ENCODE peak calls at places on chromosomes 11 and 22, in six cellular contexts. Y is HCT116, C is ovary, V is K562, W is gastrocnemius medialis, I is adrenal gland. X is an unnamed sample.

GRCh38 chr11:111633756-111634362 is 31.6 kb downstream of the SIK2 start:
- DNase-seq in Y (no peak), C (no peak), I (no peak), V (no peak), W (no peak), X (no peak)

GRCh38 chr11:100525197-100525596 is 161.9 kb upstream of the ARHGAP42 start:
- DNase-seq in Y (no peak), V (no peak), I (no peak), C (no peak), W (no peak), X (no peak)

GRCh38 chr11:134647066-134647746 is 235.2 kb upstream of the B3GAT1 start:
- DNase-seq in W (no peak), C (no peak), Y (no peak), V (no peak), I (no peak), X (no peak)

GRCh38 chr22:18975434-18976196 is 39.5 kb upstream of the PRODH start:
- DNase-seq in V (no peak), I (peak), W (no peak), Y (no peak), C (no peak), X (no peak)

GRCh38 chr11:9003573-9004309 is at the start of gene NRIP3:
- DNase-seq in W (peak), I (peak), Y (no peak), V (peak), C (peak), X (no peak)

GRCh38 chr11:31199403-31199802 is 170.1 kb downstream of the DCDC1 start:
- DNase-seq in W (no peak), V (no peak), Y (no peak), I (no peak), C (no peak), X (no peak)

GRCh38 chr11:119550330-119550729 is 127.4 kb upstream of the THY1 start:
- DNase-seq in Y (no peak), V (no peak), W (no peak), C (no peak), I (no peak), X (no peak)

GRCh38 chr11:35061516-35062440 is 77.2 kb upstream of the CD44 start:
- DNase-seq in W (no peak), V (no peak), Y (no peak), C (no peak), I (no peak), X (no peak)

GRCh38 chr11:121446752-121447156 is 5.4 kb upstream of the SORL1 start:
- DNase-seq in Y (no peak), V (no peak), W (no peak), I (no peak), C (no peak), X (no peak)

GRCh38 chr11:67492069-67492727 is 9.4 kb downstream of the AIP start:
- DNase-seq in W (no peak), C (no peak), I (no peak), V (no peak), Y (no peak), X (no peak)

GRCh38 chr11:43419460-43419859 is 60.7 kb downstream of the TTC17 start:
- DNase-seq in V (peak), C (no peak), Y (peak), I (no peak), W (no peak), X (no peak)

GRCh38 chr11:10308208-10308954 is 3.5 kb downstream of the ADM start:
- DNase-seq in I (no peak), Y (no peak), W (no peak), C (no peak), V (no peak), X (no peak)

GRCh38 chr11:33931032-33931431 is 39.2 kb upstream of the LMO2 start:
- DNase-seq in Y (no peak), V (no peak), W (no peak), C (no peak), I (no peak), X (no peak)

GRCh38 chr11:128157423-128158298 is 429.7 kb downstream of the ETS1 start:
- DNase-seq in Y (peak), W (no peak), I (peak), V (peak), C (no peak), X (no peak)

GRCh38 chr11:115924744-115925567 is 420.7 kb upstream of the CADM1 start:
- DNase-seq in I (no peak), C (no peak), Y (no peak), V (no peak), W (no peak), X (peak)

GRCh38 chr22:19565921-19566598 is 41.9 kb upstream of the CLDN5 start:
- DNase-seq in Y (no peak), C (peak), W (no peak), I (no peak), V (no peak), X (no peak)

GRCh38 chr22:23218867-23219251 is 38.5 kb downstream of the BCR start:
- DNase-seq in C (no peak), V (no peak), W (no peak), I (no peak), Y (no peak), X (no peak)

GRCh38 chr11:10631761-10632160 is 61.8 kb downstream of the IRAG1 start:
- DNase-seq in I (peak), V (no peak), Y (no peak), C (no peak), W (no peak), X (no peak)

GRCh38 chr11:72816404-72816990 is 2.3 kb downstream of the ATG16L2 start:
- DNase-seq in V (no peak), W (no peak), C (peak), Y (no peak), I (no peak), X (no peak)

GRCh38 chr11:11265994-11266606 is 87.0 kb downstream of the CSNK2A3 start:
- DNase-seq in W (peak), I (no peak), Y (peak), C (no peak), V (peak), X (peak)

GRCh38 chr11:46352063-46352841 is 5.0 kb downstream of the DGKZ start:
- DNase-seq in W (peak), Y (no peak), I (peak), V (peak), C (no peak), X (peak)

GRCh38 chr22:45608763-45609180 is 62.9 kb upstream of the ATXN10 start:
- DNase-seq in V (no peak), W (no peak), Y (peak), I (no peak), C (no peak), X (peak)

GRCh38 chr11:86627776-86628455 is 44.5 kb downstream of the ME3 start:
- DNase-seq in V (no peak), Y (no peak), C (peak), W (no peak), I (no peak), X (no peak)

GRCh38 chr22:10727393-10727792 is 4800.6 kb upstream of the OR11H1 start:
- DNase-seq in V (no peak), I (no peak), W (no peak), C (no peak), Y (no peak), X (no peak)

GRCh38 chr22:31340360-31340759 is 5.8 kb downstream of the PATZ1 start:
- DNase-seq in W (no peak), V (no peak), C (no peak), Y (no peak), I (no peak), X (no peak)

GRCh38 chr11:37988031-37988430 is 1390.0 kb upstream of the RAG2 start:
- DNase-seq in I (no peak), C (no peak), V (no peak), Y (no peak), W (no peak), X (no peak)

GRCh38 chr22:24947383-24947782 is 889 bp upstream of the LHFPL7 start:
- DNase-seq in V (no peak), I (no peak), W (no peak), Y (no peak), C (no peak), X (no peak)

GRCh38 chr11:83033972-83034672 is 37.6 kb downstream of the RAB30 start:
- DNase-seq in V (no peak), C (peak), I (peak), Y (no peak), W (peak), X (peak)

GRCh38 chr11:101912823-101913284 is 2.0 kb upstream of the CEP126 start:
- DNase-seq in I (no peak), W (no peak), V (no peak), C (no peak), Y (no peak), X (no peak)

GRCh38 chr11:8260202-8260996 is 3.3 kb downstream of the LMO1 start:
- DNase-seq in Y (no peak), I (no peak), W (peak), V (no peak), C (peak), X (no peak)

GRCh38 chr11:85783758-85784157 is 27.2 kb downstream of the SYTL2 start:
- DNase-seq in Y (no peak), W (no peak), I (no peak), C (no peak), V (no peak), X (no peak)

GRCh38 chr11:69839516-69839915 is 20.3 kb upstream of the FGF3 start:
- DNase-seq in C (no peak), V (no peak), I (no peak), W (no peak), Y (no peak), X (no peak)

GRCh38 chr11:7577883-7578242 is 64.1 kb downstream of the PPFIBP2 start:
- DNase-seq in W (no peak), I (no peak), C (no peak), Y (no peak), V (no peak), X (no peak)

GRCh38 chr22:24430431-24431308 is 3.3 kb downstream of the ADORA2A start:
- DNase-seq in Y (no peak), V (no peak), C (no peak), W (no peak), I (no peak), X (no peak)

GRCh38 chr11:92276773-92277172 is 52.2 kb downstream of the FAT3 start:
- DNase-seq in C (no peak), Y (no peak), V (no peak), W (no peak), I (no peak), X (no peak)

GRCh38 chr11:20289732-20290131 is 73.8 kb upstream of the HTATIP2 start:
- DNase-seq in I (no peak), W (no peak), C (no peak), V (no peak), Y (no peak), X (no peak)

GRCh38 chr22:20396639-20397038 is 2.7 kb downstream of the ZNF74 start:
- DNase-seq in Y (no peak), I (no peak), V (peak), W (no peak), C (no peak), X (no peak)

GRCh38 chr11:111378773-111379499 is at the start of gene POU2AF1:
- DNase-seq in W (no peak), C (no peak), Y (no peak), V (no peak), I (no peak), X (no peak)

GRCh38 chr11:124669193-124669592 is 4.3 kb downstream of the SIAE start:
- DNase-seq in W (peak), I (peak), Y (peak), V (peak), C (peak), X (no peak)

GRCh38 chr22:38706885-38707180 is 1.1 kb downstream of the GTPBP1 start:
- DNase-seq in Y (no peak), W (no peak), V (no peak), C (no peak), I (no peak), X (no peak)

GRCh38 chr22:38707346-38707745 is 1.6 kb downstream of the GTPBP1 start:
- DNase-seq in C (no peak), I (no peak), Y (no peak), V (no peak), W (no peak), X (no peak)

GRCh38 chr22:38706101-38706884 is 549 bp downstream of the GTPBP1 start:
- DNase-seq in C (peak), I (peak), Y (no peak), W (peak), V (peak), X (no peak)

GRCh38 chr22:38704568-38705234 is 1.0 kb upstream of the GTPBP1 start:
- DNase-seq in I (no peak), W (no peak), Y (no peak), C (no peak), V (no peak), X (no peak)

DNA sequence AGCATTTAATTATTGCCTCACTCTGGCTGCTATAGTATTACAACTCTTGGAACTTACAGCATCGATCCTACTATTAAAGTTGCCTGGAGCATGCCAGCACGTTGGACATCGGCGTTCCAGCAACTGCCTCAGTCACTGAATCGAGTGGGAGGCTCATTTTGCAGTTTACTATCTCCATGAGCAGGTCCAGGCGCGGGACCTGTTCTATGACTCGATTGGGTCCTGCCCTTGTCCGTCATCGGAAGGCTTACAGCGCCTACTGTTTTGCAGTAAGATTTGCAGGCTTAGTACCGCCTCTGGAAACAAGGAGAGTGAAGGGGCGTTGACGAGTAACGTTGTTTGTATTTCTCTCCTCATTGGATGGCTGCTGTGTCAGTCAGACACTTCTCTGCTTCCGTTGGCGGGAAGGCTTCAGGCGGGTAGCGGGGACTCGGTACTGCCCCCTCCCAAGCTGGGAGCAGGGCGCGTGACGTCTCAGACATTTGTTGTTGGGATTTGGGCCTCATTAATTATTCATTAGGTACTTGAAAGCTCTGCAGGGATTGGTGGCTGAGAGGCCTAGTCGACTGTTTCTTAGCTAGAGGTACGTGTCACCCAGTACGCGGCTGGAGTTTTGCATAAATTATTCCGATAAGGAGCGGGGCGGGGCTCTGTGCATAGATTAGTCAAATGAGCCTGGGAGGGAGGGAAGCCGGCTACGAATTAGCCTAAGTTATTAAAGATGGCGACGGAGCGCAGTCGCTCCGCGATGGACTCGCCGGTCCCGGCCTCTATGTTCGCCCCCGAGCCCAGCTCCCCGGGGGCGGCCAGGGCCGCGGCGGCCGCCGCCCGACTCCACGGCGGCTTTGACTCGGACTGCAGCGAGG is at the start of gene GTPBP1:
- DNase-seq in Y (peak), W (peak), C (peak), I (peak), V (peak), X (peak)
- TF ChIP-seq POLR2A in Y (peak), W (peak), C (peak), I (peak), V (peak), X (peak)

GRCh38 chr11:76209956-76210885 is 3.9 kb upstream of the WNT11 start:
- DNase-seq in I (peak), Y (no peak), V (no peak), C (peak), W (peak), X (no peak)
- TF ChIP-seq POLR2A in I (peak), Y (no peak), V (no peak), C (peak), W (peak), X (no peak)

DNA sequence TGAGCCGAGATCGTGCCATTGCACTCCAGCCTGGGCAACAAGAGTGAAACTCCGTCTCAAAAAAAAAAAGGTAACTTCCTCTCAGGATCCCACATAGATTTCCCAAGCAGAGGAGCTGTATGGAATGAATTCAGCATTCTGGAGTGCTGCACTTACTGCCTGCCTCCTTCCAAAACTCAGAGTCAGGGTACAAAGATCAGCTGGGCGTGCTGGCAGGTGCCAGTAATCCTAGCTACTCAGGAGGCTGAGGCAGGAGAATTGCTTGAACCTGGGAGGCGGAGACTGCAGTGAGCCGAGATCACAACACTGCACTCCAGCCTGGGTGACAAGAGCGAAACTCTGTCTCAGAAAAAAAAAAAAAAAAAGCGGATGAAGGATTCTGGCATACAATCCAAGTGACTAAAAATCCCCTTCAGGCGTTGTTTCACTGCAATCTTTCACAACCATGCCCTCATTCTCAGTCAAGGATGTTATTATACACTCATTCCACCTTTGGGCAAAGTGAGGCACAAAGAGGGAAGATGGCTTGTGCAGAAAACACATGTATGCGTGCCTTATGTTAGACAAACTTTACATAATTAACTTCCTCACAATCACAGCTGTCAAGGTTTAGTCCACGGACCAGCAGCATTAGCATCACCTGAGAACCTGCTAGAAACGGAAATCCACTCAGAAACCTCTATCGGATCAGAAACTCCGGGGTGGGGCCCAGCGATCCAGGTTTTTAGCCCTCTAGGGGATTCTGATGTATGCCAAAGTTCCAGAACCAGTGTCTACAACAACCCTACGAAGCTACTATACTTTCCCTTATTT is 1.1 kb upstream of the NOL12 start:
- DNase-seq in V (no peak), I (no peak), W (no peak), C (no peak), Y (no peak), X (no peak)
- TF ChIP-seq POLR2A in V (no peak), I (no peak), W (no peak), C (no peak), Y (no peak), X (no peak)

GRCh38 chr11:60197442-60197841 is 14.6 kb upstream of the MS4A6A start:
- DNase-seq in W (no peak), C (no peak), I (no peak), V (no peak), Y (no peak), X (no peak)
- TF ChIP-seq POLR2A in W (no peak), C (no peak), I (no peak), V (no peak), Y (no peak), X (no peak)

DNA sequence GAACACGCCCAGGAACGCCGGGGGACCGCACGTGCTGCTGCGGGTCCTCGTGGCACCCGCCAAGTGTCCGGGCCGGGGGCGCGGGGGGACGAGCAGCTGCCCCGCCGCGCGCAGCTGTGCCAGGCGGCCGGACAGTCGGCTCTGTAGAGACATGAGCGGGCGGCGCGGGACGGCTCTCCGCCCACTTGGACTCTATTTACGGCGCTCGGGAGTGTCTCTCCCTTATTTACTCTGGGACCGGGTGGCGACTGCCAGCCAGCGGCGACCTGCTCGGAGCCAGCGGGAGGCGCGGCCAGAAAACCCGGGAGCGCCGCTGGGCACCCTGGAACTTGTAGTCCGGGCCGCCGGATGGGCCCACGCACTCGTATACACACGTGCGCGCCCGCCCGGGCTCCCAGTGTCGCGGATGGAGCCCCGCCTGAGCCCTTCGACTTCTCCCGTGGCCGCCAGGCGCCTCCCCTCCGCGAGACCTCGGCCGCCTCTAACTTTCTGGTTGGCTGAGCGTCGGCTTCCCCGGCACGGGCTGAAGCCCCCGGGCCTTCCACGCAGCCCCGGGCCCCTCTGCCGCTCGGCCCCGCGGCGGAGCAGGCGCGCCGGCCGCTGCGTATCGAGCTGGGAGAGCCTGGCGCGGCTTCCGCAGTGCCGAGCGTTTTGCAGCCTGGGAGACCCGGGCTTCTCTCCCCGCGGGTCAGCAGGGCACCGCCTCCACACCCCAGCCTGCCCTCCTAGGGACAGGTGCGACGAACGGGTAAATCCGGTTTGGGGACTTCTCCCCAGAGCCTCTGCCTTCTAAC is at the start of gene MACROD1:
- DNase-seq in Y (peak), C (peak), V (peak), I (peak), W (peak), X (peak)
- TF ChIP-seq POLR2A in Y (peak), C (no peak), V (peak), I (peak), W (peak), X (peak)

DNA sequence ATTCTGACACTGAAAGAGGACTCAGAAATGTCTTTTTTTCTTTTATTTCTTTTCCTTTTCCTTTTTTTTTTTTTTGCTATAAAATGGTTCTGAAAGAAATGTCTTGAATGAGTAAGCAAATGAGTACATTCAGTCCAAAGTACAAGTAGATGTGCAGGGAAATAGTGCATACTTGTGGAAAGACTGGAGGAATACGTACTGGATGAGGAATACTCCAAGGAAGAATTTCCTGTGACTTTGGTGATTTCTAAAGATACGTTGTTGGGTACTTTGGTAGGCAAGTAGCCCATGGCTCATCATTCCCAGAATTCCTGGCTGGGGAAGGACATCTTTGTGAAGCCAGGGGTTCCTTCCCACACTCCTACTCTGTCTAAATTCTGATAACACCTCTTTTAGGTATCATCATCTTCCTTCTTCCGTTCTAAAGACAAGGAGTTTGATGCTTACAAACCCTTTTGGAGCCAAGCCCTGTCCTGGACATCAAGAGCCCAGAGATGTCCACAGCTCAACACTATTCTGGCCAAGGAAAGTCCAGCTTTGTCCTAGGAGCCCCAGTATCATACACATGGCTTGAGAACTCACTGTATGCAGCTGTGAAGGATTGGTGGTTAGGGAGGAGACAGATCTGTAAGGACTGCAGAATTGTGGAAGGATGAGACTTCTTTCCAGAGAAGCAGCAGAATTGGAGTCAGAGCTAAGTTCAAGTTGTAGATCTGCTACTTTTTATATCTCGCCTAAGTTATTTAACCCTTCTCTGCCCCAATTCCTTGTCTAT is 4.8 kb upstream of the NUP98 start:
- DNase-seq in C (no peak), Y (no peak), V (no peak), I (no peak), W (no peak), X (no peak)
- TF ChIP-seq POLR2A in C (no peak), Y (no peak), V (no peak), I (no peak), W (no peak), X (no peak)